ENCODE peak calls at places on chromosomes 4 and X, in six cellular contexts. One of them, this sample, is unnamed.

GRCh38 chrX:12138366-12139313 is at the start of gene FRMPD4:
- DNase-seq in RKO: no peak
- DNase-seq in T-helper 2 cell: no peak
- DNase-seq in transverse colon: no peak
- DNase-seq in NCI-H510A: peak
- DNase-seq in activated CD4-positive, alpha-beta T cell treated with anti-CD3 and anti-CD28 coated beads, Interleukin-2, amount 50 U/mL, for 4 hours: no peak
- DNase-seq in this sample: no peak

GRCh38 chrX:111376897-111377601 is 34.9 kb downstream of the DCX start:
- DNase-seq in RKO: no peak
- DNase-seq in activated CD4-positive, alpha-beta T cell treated with anti-CD3 and anti-CD28 coated beads, Interleukin-2, amount 50 U/mL, for 4 hours: no peak
- DNase-seq in transverse colon: no peak
- DNase-seq in T-helper 2 cell: no peak
- DNase-seq in NCI-H510A: peak
- DNase-seq in this sample: no peak

GRCh38 chr4:70915048-70915815 is 13.1 kb downstream of the MOB1B start:
- DNase-seq in transverse colon: no peak
- DNase-seq in activated CD4-positive, alpha-beta T cell treated with anti-CD3 and anti-CD28 coated beads, Interleukin-2, amount 50 U/mL, for 4 hours: no peak
- DNase-seq in RKO: no peak
- DNase-seq in NCI-H510A: no peak
- DNase-seq in T-helper 2 cell: no peak
- DNase-seq in this sample: no peak

GRCh38 chrX:40474205-40474626 is 106.6 kb upstream of the ATP6AP2 start:
- DNase-seq in activated CD4-positive, alpha-beta T cell treated with anti-CD3 and anti-CD28 coated beads, Interleukin-2, amount 50 U/mL, for 4 hours: no peak
- DNase-seq in NCI-H510A: peak
- DNase-seq in RKO: no peak
- DNase-seq in transverse colon: no peak
- DNase-seq in T-helper 2 cell: no peak
- DNase-seq in this sample: peak

GRCh38 chr4:145939241-145939640 is 618 bp upstream of the ZNF827 start:
- DNase-seq in RKO: no peak
- DNase-seq in NCI-H510A: no peak
- DNase-seq in activated CD4-positive, alpha-beta T cell treated with anti-CD3 and anti-CD28 coated beads, Interleukin-2, amount 50 U/mL, for 4 hours: no peak
- DNase-seq in T-helper 2 cell: no peak
- DNase-seq in transverse colon: no peak
- DNase-seq in this sample: no peak

GRCh38 chr4:4890574-4891260 is 31.3 kb downstream of the MSX1 start:
- DNase-seq in NCI-H510A: no peak
- DNase-seq in activated CD4-positive, alpha-beta T cell treated with anti-CD3 and anti-CD28 coated beads, Interleukin-2, amount 50 U/mL, for 4 hours: no peak
- DNase-seq in transverse colon: no peak
- DNase-seq in RKO: no peak
- DNase-seq in T-helper 2 cell: no peak
- DNase-seq in this sample: no peak

GRCh38 chrX:18210470-18210869 is 10.2 kb downstream of the BEND2 start:
- DNase-seq in transverse colon: no peak
- DNase-seq in NCI-H510A: no peak
- DNase-seq in T-helper 2 cell: no peak
- DNase-seq in RKO: peak
- DNase-seq in activated CD4-positive, alpha-beta T cell treated with anti-CD3 and anti-CD28 coated beads, Interleukin-2, amount 50 U/mL, for 4 hours: no peak
- DNase-seq in this sample: peak

GRCh38 chrX:1685460-1685859 is 70.6 kb downstream of the ASMT start:
- DNase-seq in RKO: no peak
- DNase-seq in transverse colon: no peak
- DNase-seq in activated CD4-positive, alpha-beta T cell treated with anti-CD3 and anti-CD28 coated beads, Interleukin-2, amount 50 U/mL, for 4 hours: no peak
- DNase-seq in NCI-H510A: no peak
- DNase-seq in T-helper 2 cell: no peak
- DNase-seq in this sample: no peak

GRCh38 chrX:10989386-10989785 is 121.7 kb upstream of the HCCS start:
- DNase-seq in RKO: no peak
- DNase-seq in T-helper 2 cell: no peak
- DNase-seq in activated CD4-positive, alpha-beta T cell treated with anti-CD3 and anti-CD28 coated beads, Interleukin-2, amount 50 U/mL, for 4 hours: no peak
- DNase-seq in NCI-H510A: no peak
- DNase-seq in transverse colon: no peak
- DNase-seq in this sample: no peak

GRCh38 chr4:106494066-106494465 is 125.5 kb upstream of the GIMD1 start:
- DNase-seq in NCI-H510A: no peak
- DNase-seq in T-helper 2 cell: no peak
- DNase-seq in activated CD4-positive, alpha-beta T cell treated with anti-CD3 and anti-CD28 coated beads, Interleukin-2, amount 50 U/mL, for 4 hours: no peak
- DNase-seq in RKO: peak
- DNase-seq in transverse colon: no peak
- DNase-seq in this sample: no peak

GRCh38 chr4:88106205-88106604 is 52.2 kb downstream of the ABCG2 start:
- DNase-seq in RKO: peak
- DNase-seq in transverse colon: no peak
- DNase-seq in T-helper 2 cell: no peak
- DNase-seq in NCI-H510A: no peak
- DNase-seq in activated CD4-positive, alpha-beta T cell treated with anti-CD3 and anti-CD28 coated beads, Interleukin-2, amount 50 U/mL, for 4 hours: no peak
- DNase-seq in this sample: no peak

GRCh38 chrX:46912098-46912672 is at the start of gene JADE3:
- DNase-seq in transverse colon: peak
- DNase-seq in activated CD4-positive, alpha-beta T cell treated with anti-CD3 and anti-CD28 coated beads, Interleukin-2, amount 50 U/mL, for 4 hours: peak
- DNase-seq in T-helper 2 cell: peak
- DNase-seq in RKO: peak
- DNase-seq in NCI-H510A: peak
- DNase-seq in this sample: peak

GRCh38 chr4:128355301-128355700 is 67.7 kb upstream of the PGRMC2 start:
- DNase-seq in T-helper 2 cell: no peak
- DNase-seq in activated CD4-positive, alpha-beta T cell treated with anti-CD3 and anti-CD28 coated beads, Interleukin-2, amount 50 U/mL, for 4 hours: no peak
- DNase-seq in transverse colon: no peak
- DNase-seq in RKO: no peak
- DNase-seq in NCI-H510A: no peak
- DNase-seq in this sample: no peak

GRCh38 chr4:5365071-5366008 is 314.1 kb downstream of the STK32B start:
- DNase-seq in RKO: peak
- DNase-seq in T-helper 2 cell: no peak
- DNase-seq in NCI-H510A: no peak
- DNase-seq in transverse colon: peak
- DNase-seq in activated CD4-positive, alpha-beta T cell treated with anti-CD3 and anti-CD28 coated beads, Interleukin-2, amount 50 U/mL, for 4 hours: no peak
- DNase-seq in this sample: peak

GRCh38 chr4:140996757-140997156 is 136.5 kb downstream of the RNF150 start:
- DNase-seq in activated CD4-positive, alpha-beta T cell treated with anti-CD3 and anti-CD28 coated beads, Interleukin-2, amount 50 U/mL, for 4 hours: no peak
- DNase-seq in RKO: no peak
- DNase-seq in transverse colon: no peak
- DNase-seq in NCI-H510A: no peak
- DNase-seq in T-helper 2 cell: no peak
- DNase-seq in this sample: no peak

GRCh38 chr4:5544762-5545161 is 163.6 kb downstream of the EVC2 start:
- DNase-seq in transverse colon: no peak
- DNase-seq in activated CD4-positive, alpha-beta T cell treated with anti-CD3 and anti-CD28 coated beads, Interleukin-2, amount 50 U/mL, for 4 hours: no peak
- DNase-seq in T-helper 2 cell: no peak
- DNase-seq in RKO: no peak
- DNase-seq in NCI-H510A: no peak
- DNase-seq in this sample: no peak

GRCh38 chr4:118082182-118082581 is 47.9 kb downstream of the NDST3 start:
- DNase-seq in transverse colon: no peak
- DNase-seq in T-helper 2 cell: no peak
- DNase-seq in NCI-H510A: no peak
- DNase-seq in activated CD4-positive, alpha-beta T cell treated with anti-CD3 and anti-CD28 coated beads, Interleukin-2, amount 50 U/mL, for 4 hours: no peak
- DNase-seq in RKO: no peak
- DNase-seq in this sample: no peak

GRCh38 chr4:184746532-184746870 is 12.6 kb upstream of the CENPU start:
- DNase-seq in NCI-H510A: no peak
- DNase-seq in RKO: peak
- DNase-seq in transverse colon: no peak
- DNase-seq in T-helper 2 cell: no peak
- DNase-seq in activated CD4-positive, alpha-beta T cell treated with anti-CD3 and anti-CD28 coated beads, Interleukin-2, amount 50 U/mL, for 4 hours: no peak
- DNase-seq in this sample: no peak

GRCh38 chrX:125826080-125826479 is 340.0 kb downstream of the DCAF12L2 start:
- DNase-seq in activated CD4-positive, alpha-beta T cell treated with anti-CD3 and anti-CD28 coated beads, Interleukin-2, amount 50 U/mL, for 4 hours: no peak
- DNase-seq in transverse colon: no peak
- DNase-seq in T-helper 2 cell: no peak
- DNase-seq in NCI-H510A: no peak
- DNase-seq in RKO: no peak
- DNase-seq in this sample: no peak

GRCh38 chr4:25703731-25704388 is 48.2 kb downstream of the SLC34A2 start:
- DNase-seq in activated CD4-positive, alpha-beta T cell treated with anti-CD3 and anti-CD28 coated beads, Interleukin-2, amount 50 U/mL, for 4 hours: no peak
- DNase-seq in NCI-H510A: no peak
- DNase-seq in RKO: peak
- DNase-seq in T-helper 2 cell: no peak
- DNase-seq in transverse colon: no peak
- DNase-seq in this sample: peak